ENCODE peak calls at places on chromosome 1, in six cellular contexts. J is GM12891, W is GM12878, C is HepG2, A is K562, M is H1. O is an unnamed sample.

GRCh38 chr1:22287946-22288520 is 145.1 kb upstream of the WNT4 start:
- DNase-seq in A (no peak), W (no peak), C (no peak), J (no peak), M (no peak), O (no peak)

GRCh38 chr1:226487921-226488320 is 60.6 kb upstream of the STUM start:
- DNase-seq in A (no peak), M (no peak), W (no peak), C (no peak), J (no peak), O (no peak)

GRCh38 chr1:4171480-4172450 is 271.7 kb upstream of the C1orf174 start:
- DNase-seq in W (no peak), C (no peak), A (no peak), J (no peak), M (no peak), O (no peak)

GRCh38 chr1:214422137-214422671 is 129.2 kb downstream of the PTPN14 start:
- DNase-seq in M (no peak), A (no peak), W (no peak), J (no peak), C (no peak), O (no peak)

GRCh38 chr1:25478633-25479032 is 47.9 kb downstream of the MACO1 start:
- DNase-seq in M (no peak), J (no peak), C (no peak), W (no peak), A (no peak), O (no peak)

GRCh38 chr1:96473791-96474452 is 247.7 kb upstream of the PTBP2 start:
- DNase-seq in J (no peak), C (no peak), W (no peak), M (no peak), A (no peak), O (no peak)

GRCh38 chr1:27106561-27107323 is 48.2 kb downstream of the SLC9A1 start:
- DNase-seq in W (no peak), A (no peak), C (no peak), M (no peak), J (peak; percentile 60), O (no peak)

GRCh38 chr1:6485937-6486250 is 5.6 kb downstream of the PLEKHG5 start:
- DNase-seq in J (no peak), C (no peak), A (no peak), M (no peak), W (no peak), O (no peak)

GRCh38 chr1:212313616-212314015 is 28.4 kb downstream of the PPP2R5A start:
- DNase-seq in M (no peak), J (no peak), W (no peak), C (no peak), A (no peak), O (no peak)

GRCh38 chr1:54643736-54644135 is 2.1 kb downstream of the MROH7 start:
- DNase-seq in W (no peak), M (no peak), C (no peak), A (no peak), J (no peak), O (no peak)

DNA sequence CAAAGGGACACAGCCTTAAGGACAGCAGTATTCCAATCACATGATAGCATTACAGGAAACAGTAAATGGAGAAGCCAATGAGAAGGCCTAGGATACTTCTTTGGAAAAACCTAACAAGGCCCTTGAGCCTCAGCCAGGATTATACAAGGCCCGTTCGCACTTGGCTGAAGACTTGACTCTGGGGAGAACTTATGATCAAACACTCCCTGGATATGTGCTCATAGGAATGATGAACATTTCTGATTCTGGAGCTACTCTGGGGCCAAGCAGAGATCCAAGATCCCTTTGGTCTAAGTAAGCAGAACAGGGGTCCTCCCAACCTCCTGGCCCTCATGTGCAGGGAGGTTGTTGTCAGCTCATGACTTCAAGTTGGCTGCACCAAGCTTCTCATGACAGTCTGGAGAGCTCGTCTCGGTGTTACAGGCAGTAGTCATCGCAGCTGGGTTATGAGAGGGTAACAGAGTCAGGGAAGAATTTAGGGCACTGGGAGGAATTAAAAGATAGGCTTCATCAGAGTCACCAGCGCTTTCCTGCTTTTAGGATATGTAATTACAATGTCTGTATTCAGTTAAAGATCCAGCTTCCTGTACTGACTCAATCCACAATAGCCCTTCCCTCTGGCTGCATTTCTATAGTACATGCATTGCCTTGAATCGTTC is 92.5 kb upstream of the IRF2BP2 start:
- DNase-seq in J (no peak), M (no peak), W (no peak), C (no peak), A (no peak), O (no peak)
- TF ChIP-seq POLR2AphosphoS5 in J (no peak), M (no peak), W (no peak), C (no peak), A (no peak), O (no peak)

GRCh38 chr1:18448889-18449288 is 31.8 kb upstream of the KLHDC7A start:
- DNase-seq in A (no peak), J (no peak), W (no peak), C (no peak), M (no peak), O (no peak)

GRCh38 chr1:18446751-18447150 is 34.0 kb upstream of the KLHDC7A start:
- DNase-seq in C (no peak), M (no peak), J (no peak), W (no peak), A (no peak), O (no peak)

GRCh38 chr1:18447509-18448220 is 33.1 kb upstream of the KLHDC7A start:
- DNase-seq in M (no peak), A (no peak), J (no peak), C (no peak), W (no peak), O (no peak)

GRCh38 chr1:18458133-18458750 is 22.5 kb upstream of the KLHDC7A start:
- DNase-seq in A (no peak), W (no peak), J (no peak), M (no peak), C (no peak), O (no peak)

GRCh38 chr1:18452550-18452949 is 28.2 kb upstream of the KLHDC7A start:
- DNase-seq in C (peak; percentile 13), M (no peak), W (peak; percentile 7), J (no peak), A (peak; percentile 91), O (no peak)
- TF ChIP-seq TAF1 in C (no peak), M (no peak), W (no peak), J (no peak), A (no peak), O (no peak)

GRCh38 chr1:154550657-154551056 is 7.8 kb downstream of the UBE2Q1 start:
- DNase-seq in C (no peak), W (no peak), M (no peak), A (no peak), J (no peak), O (no peak)

GRCh38 chr1:154551474-154551873 is 7.0 kb downstream of the UBE2Q1 start:
- DNase-seq in W (no peak), C (no peak), J (no peak), A (no peak), M (no peak), O (no peak)

GRCh38 chr1:154550070-154550469 is 8.4 kb downstream of the UBE2Q1 start:
- DNase-seq in W (no peak), C (no peak), M (no peak), A (no peak), J (no peak), O (no peak)

GRCh38 chr1:154553056-154553822 is 5.2 kb downstream of the UBE2Q1 start:
- DNase-seq in C (no peak), M (no peak), A (no peak), J (no peak), W (no peak), O (no peak)

DNA sequence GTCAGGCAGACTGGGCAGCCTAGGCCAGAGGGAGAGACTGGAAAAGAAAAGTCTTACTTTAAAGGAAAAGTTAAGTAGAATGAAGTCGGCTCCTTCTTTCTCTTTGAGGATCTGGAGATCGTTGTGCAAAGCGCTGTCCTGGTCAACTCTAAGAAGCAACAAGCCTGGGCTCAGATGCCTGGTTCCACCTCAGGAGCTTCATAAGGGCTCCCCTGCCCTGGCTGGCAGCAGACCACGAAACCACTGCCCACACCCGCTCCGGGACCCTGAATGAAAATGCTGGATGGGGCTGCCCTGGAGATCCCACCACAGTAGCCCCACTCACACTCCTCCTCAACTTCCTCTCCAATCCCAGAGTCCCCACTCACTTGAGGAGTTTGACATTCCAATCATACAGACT is 6.4 kb downstream of the UBE2Q1 start:
- DNase-seq in W (no peak), A (no peak), C (no peak), J (no peak), M (no peak), O (no peak)
- TF ChIP-seq POLR2A in W (no peak), A (no peak), C (no peak), J (no peak), M (no peak), O (no peak)

GRCh38 chr1:195562074-195562473 is 1046.2 kb downstream of the KCNT2 start:
- DNase-seq in J (no peak), M (no peak), A (no peak), W (no peak), C (no peak), O (no peak)
- TF ChIP-seq POLR2AphosphoS5 in J (no peak), M (no peak), A (no peak), W (no peak), C (no peak), O (no peak)

GRCh38 chr1:153619171-153619570 is 3.0 kb upstream of the S100A14 start:
- DNase-seq in C (no peak), M (no peak), W (no peak), A (no peak), J (no peak), O (no peak)
- TF ChIP-seq TAF1 in C (no peak), M (no peak), W (no peak), A (no peak), J (no peak), O (no peak)

O was measured in GM12892.